ENCODE peak calls at places on chromosomes 4 and X, in nine cellular contexts. One of them, this sample, is unnamed. For H3K4me1, the result is how much of the 10 kb centered on the place peaks cover.

GRCh38 chr4:37981844-37982720 is 21.9 kb downstream of the PTTG2 start:
- DNase-seq in endodermal cell: peak
- DNase-seq in body of pancreas: no peak
- DNase-seq in upper lobe of right lung: no peak
- DNase-seq in colonic mucosa: no peak
- DNase-seq in Peyer's patch: no peak
- DNase-seq in stomach: no peak
- DNase-seq in tibial nerve: no peak
- DNase-seq in CD8-positive, alpha-beta T cell: no peak
- DNase-seq in this sample: no peak

GRCh38 chrX:153776611-153777045 is 4.2 kb upstream of the SRPK3 start:
- DNase-seq in CD8-positive, alpha-beta T cell: no peak
- DNase-seq in colonic mucosa: no peak
- DNase-seq in body of pancreas: no peak
- DNase-seq in Peyer's patch: no peak
- DNase-seq in endodermal cell: no peak
- DNase-seq in tibial nerve: no peak
- DNase-seq in stomach: no peak
- DNase-seq in upper lobe of right lung: no peak
- DNase-seq in this sample: no peak

GRCh38 chr4:148216866-148217814 is 225.1 kb downstream of the NR3C2 start:
- DNase-seq in colonic mucosa: no peak
- DNase-seq in body of pancreas: peak
- DNase-seq in Peyer's patch: no peak
- DNase-seq in endodermal cell: no peak
- DNase-seq in tibial nerve: no peak
- DNase-seq in CD8-positive, alpha-beta T cell: no peak
- DNase-seq in stomach: no peak
- DNase-seq in upper lobe of right lung: no peak
- DNase-seq in this sample: no peak

GRCh38 chr4:52028970-52029369 is 8.8 kb upstream of the LRRC66 start:
- DNase-seq in Peyer's patch: no peak
- DNase-seq in CD8-positive, alpha-beta T cell: no peak
- DNase-seq in colonic mucosa: no peak
- DNase-seq in tibial nerve: no peak
- DNase-seq in endodermal cell: no peak
- DNase-seq in stomach: no peak
- DNase-seq in upper lobe of right lung: no peak
- DNase-seq in body of pancreas: no peak
- DNase-seq in this sample: no peak

GRCh38 chr4:182536221-182536620 is 293.0 kb downstream of the TENM3 start:
- DNase-seq in Peyer's patch: no peak
- DNase-seq in CD8-positive, alpha-beta T cell: no peak
- DNase-seq in upper lobe of right lung: no peak
- DNase-seq in colonic mucosa: no peak
- DNase-seq in endodermal cell: peak
- DNase-seq in stomach: no peak
- DNase-seq in body of pancreas: no peak
- DNase-seq in tibial nerve: no peak
- DNase-seq in this sample: peak

GRCh38 chr4:101356928-101357327 is 9.6 kb upstream of the PPP3CA start:
- DNase-seq in tibial nerve: no peak
- DNase-seq in Peyer's patch: no peak
- DNase-seq in stomach: peak
- DNase-seq in body of pancreas: peak
- DNase-seq in upper lobe of right lung: no peak
- DNase-seq in CD8-positive, alpha-beta T cell: no peak
- DNase-seq in endodermal cell: no peak
- DNase-seq in colonic mucosa: no peak
- DNase-seq in this sample: no peak

GRCh38 chr4:159549092-159549491 is 446.2 kb downstream of the RAPGEF2 start:
- DNase-seq in tibial nerve: no peak
- DNase-seq in colonic mucosa: no peak
- DNase-seq in stomach: no peak
- DNase-seq in body of pancreas: no peak
- DNase-seq in CD8-positive, alpha-beta T cell: no peak
- DNase-seq in Peyer's patch: no peak
- DNase-seq in upper lobe of right lung: no peak
- DNase-seq in endodermal cell: no peak
- DNase-seq in this sample: no peak

GRCh38 chr4:154491731-154492249 is at the start of gene DCHS2:
- DNase-seq in Peyer's patch: peak
- DNase-seq in stomach: no peak
- DNase-seq in endodermal cell: peak
- DNase-seq in upper lobe of right lung: no peak
- DNase-seq in colonic mucosa: peak
- DNase-seq in body of pancreas: no peak
- DNase-seq in CD8-positive, alpha-beta T cell: no peak
- DNase-seq in tibial nerve: no peak
- DNase-seq in this sample: peak

GRCh38 chr4:12729384-12729783 is 754.8 kb downstream of the RAB28 start:
- DNase-seq in endodermal cell: no peak
- DNase-seq in tibial nerve: no peak
- DNase-seq in body of pancreas: no peak
- DNase-seq in stomach: no peak
- DNase-seq in CD8-positive, alpha-beta T cell: no peak
- DNase-seq in colonic mucosa: no peak
- DNase-seq in Peyer's patch: no peak
- DNase-seq in upper lobe of right lung: no peak
- DNase-seq in this sample: peak

GRCh38 chr4:180394307-180394706 is 1848.9 kb upstream of the TENM3 start:
- DNase-seq in upper lobe of right lung: no peak
- DNase-seq in Peyer's patch: no peak
- DNase-seq in body of pancreas: no peak
- DNase-seq in tibial nerve: no peak
- DNase-seq in CD8-positive, alpha-beta T cell: no peak
- DNase-seq in endodermal cell: no peak
- DNase-seq in stomach: no peak
- DNase-seq in colonic mucosa: no peak
- DNase-seq in this sample: no peak

GRCh38 chr4:76233088-76233487 is 18.4 kb upstream of the FAM47E start:
- DNase-seq in tibial nerve: no peak
- DNase-seq in body of pancreas: no peak
- DNase-seq in endodermal cell: no peak
- DNase-seq in colonic mucosa: no peak
- DNase-seq in stomach: no peak
- DNase-seq in Peyer's patch: no peak
- DNase-seq in upper lobe of right lung: no peak
- DNase-seq in CD8-positive, alpha-beta T cell: no peak
- DNase-seq in this sample: no peak
- H3K4me1 ChIP-seq in tibial nerve: under half
- H3K4me1 ChIP-seq in body of pancreas: half or more
- H3K4me1 ChIP-seq in endodermal cell: under half
- H3K4me1 ChIP-seq in colonic mucosa: under half
- H3K4me1 ChIP-seq in stomach: under half
- H3K4me1 ChIP-seq in Peyer's patch: under half
- H3K4me1 ChIP-seq in upper lobe of right lung: under half
- H3K4me1 ChIP-seq in CD8-positive, alpha-beta T cell: under half
- H3K4me1 ChIP-seq in this sample: under half

DNA sequence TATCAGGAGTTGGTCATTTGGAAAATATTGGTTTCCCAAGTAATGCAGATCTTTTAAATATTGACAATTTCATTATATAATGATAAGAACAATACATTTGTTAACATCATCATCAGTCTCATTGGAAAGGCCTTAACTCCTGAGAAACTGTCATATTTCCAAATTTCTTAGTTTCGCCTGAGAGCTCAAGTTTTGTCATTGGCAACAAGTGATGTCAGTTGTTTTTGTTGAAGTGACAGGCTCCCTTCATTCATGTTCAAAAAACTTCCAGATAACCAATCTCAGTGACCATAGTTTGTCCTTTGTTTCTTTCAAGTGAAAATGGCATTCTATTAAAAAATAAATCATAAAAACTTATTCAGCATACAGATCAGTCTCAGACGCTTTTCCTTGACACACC is 71.8 kb downstream of the HMGB2 start:
- DNase-seq in tibial nerve: no peak
- DNase-seq in upper lobe of right lung: no peak
- DNase-seq in stomach: no peak
- DNase-seq in CD8-positive, alpha-beta T cell: no peak
- DNase-seq in Peyer's patch: no peak
- DNase-seq in colonic mucosa: no peak
- DNase-seq in body of pancreas: no peak
- DNase-seq in endodermal cell: no peak
- DNase-seq in this sample: no peak
- H3K4me1 ChIP-seq in tibial nerve: under half
- H3K4me1 ChIP-seq in upper lobe of right lung: under half
- H3K4me1 ChIP-seq in stomach: under half
- H3K4me1 ChIP-seq in CD8-positive, alpha-beta T cell: under half
- H3K4me1 ChIP-seq in Peyer's patch: under half
- H3K4me1 ChIP-seq in colonic mucosa: under half
- H3K4me1 ChIP-seq in body of pancreas: under half
- H3K4me1 ChIP-seq in endodermal cell: under half
- H3K4me1 ChIP-seq in this sample: under half

DNA sequence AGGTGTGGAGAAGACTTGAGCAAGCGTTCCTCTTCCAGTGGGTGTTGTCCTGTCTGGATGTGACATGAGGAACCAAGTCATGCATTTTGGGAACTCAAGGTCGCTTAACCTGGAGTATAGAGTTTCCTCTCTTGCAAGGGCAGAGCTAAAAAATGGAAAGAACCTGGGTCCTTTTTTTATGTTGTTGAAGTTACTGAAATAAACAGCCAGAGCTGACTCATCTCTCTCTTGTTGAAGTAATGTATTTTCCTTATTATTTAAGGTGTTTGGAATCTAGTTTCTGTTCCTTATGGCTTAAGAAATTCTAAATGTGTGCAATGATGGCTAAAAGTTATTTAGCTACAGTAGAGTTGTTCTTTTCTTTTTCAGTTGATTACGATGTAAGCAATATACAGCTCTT is 314.5 kb downstream of the CAMK2D start:
- DNase-seq in Peyer's patch: no peak
- DNase-seq in tibial nerve: no peak
- DNase-seq in endodermal cell: no peak
- DNase-seq in CD8-positive, alpha-beta T cell: no peak
- DNase-seq in stomach: no peak
- DNase-seq in body of pancreas: no peak
- DNase-seq in colonic mucosa: no peak
- DNase-seq in upper lobe of right lung: no peak
- DNase-seq in this sample: no peak
- H3K4me1 ChIP-seq in Peyer's patch: under half
- H3K4me1 ChIP-seq in tibial nerve: under half
- H3K4me1 ChIP-seq in endodermal cell: under half
- H3K4me1 ChIP-seq in CD8-positive, alpha-beta T cell: under half
- H3K4me1 ChIP-seq in stomach: half or more
- H3K4me1 ChIP-seq in body of pancreas: under half
- H3K4me1 ChIP-seq in colonic mucosa: under half
- H3K4me1 ChIP-seq in upper lobe of right lung: under half
- H3K4me1 ChIP-seq in this sample: under half

DNA sequence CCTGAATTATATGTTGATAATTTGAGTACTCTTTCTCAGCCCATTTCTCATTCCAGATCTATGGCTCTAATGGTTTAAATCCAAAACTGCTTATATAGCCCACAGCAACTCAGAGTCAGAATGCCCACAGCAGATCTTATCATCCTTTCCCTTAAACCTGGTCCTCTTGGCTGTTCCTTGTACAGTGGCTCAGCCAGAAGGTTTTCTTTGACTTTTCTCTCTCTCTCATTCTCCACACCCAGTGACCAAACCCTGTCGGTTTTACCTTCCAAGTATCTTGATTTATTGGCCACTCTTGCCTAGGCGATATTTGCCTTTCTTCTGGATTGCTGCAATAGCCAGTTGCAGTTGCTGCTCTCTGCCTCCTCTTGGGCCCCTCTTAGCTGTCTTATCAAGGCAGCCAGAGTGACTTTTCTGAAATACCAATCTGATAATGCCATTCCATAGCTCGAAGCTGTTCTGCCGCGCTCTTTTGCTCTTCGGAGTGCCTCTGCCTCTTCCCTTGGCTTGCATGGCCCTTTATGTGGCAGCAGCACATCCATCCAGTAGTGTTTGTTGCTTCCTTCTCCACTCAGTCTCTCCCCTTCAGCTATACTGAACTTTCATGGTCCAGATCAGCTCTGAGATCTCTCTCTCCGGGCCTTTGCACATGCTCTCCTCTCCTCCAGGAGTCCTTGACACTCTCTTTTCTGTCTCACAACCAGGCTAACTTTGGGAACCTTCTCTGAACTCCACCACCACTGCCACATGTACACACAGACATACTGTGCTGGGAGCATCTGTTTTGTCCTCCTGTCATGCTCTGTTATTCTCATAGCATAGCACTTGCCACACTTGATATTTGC is 11.8 kb downstream of the GAB1 start:
- DNase-seq in Peyer's patch: no peak
- DNase-seq in tibial nerve: no peak
- DNase-seq in upper lobe of right lung: no peak
- DNase-seq in stomach: no peak
- DNase-seq in colonic mucosa: peak
- DNase-seq in endodermal cell: no peak
- DNase-seq in CD8-positive, alpha-beta T cell: no peak
- DNase-seq in body of pancreas: no peak
- DNase-seq in this sample: no peak
- H3K4me1 ChIP-seq in Peyer's patch: under half
- H3K4me1 ChIP-seq in tibial nerve: under half
- H3K4me1 ChIP-seq in upper lobe of right lung: under half
- H3K4me1 ChIP-seq in stomach: under half
- H3K4me1 ChIP-seq in colonic mucosa: under half
- H3K4me1 ChIP-seq in endodermal cell: under half
- H3K4me1 ChIP-seq in CD8-positive, alpha-beta T cell: under half
- H3K4me1 ChIP-seq in body of pancreas: under half
- H3K4me1 ChIP-seq in this sample: under half

This sample was measured in GM23338.